ENCODE peak calls at places on chromosomes 2 and 18, in six cellular contexts. Y, W, R, S, N and D are unnamed samples.

GRCh38 chr2:136297312-136297711 is 179.4 kb upstream of the CXCR4 start:
- DNase-seq in W (no peak), R (no peak), N (no peak), Y (no peak), S (no peak), D (no peak)

GRCh38 chr2:145158051-145158586 is 638.2 kb upstream of the ZEB2 start:
- DNase-seq in Y (peak), N (peak), R (peak), S (no peak), W (peak), D (no peak)

GRCh38 chr2:17306706-17307105 is 211.5 kb downstream of the RAD51AP2 start:
- DNase-seq in N (no peak), R (no peak), Y (no peak), S (no peak), W (no peak), D (no peak)

GRCh38 chr2:141021109-141021508 is 1109.7 kb downstream of the LRP1B start:
- DNase-seq in N (no peak), W (no peak), Y (peak), S (no peak), R (peak), D (no peak)

GRCh38 chr2:43305006-43305405 is 78.6 kb upstream of the ZFP36L2 start:
- DNase-seq in R (no peak), N (no peak), Y (no peak), W (no peak), S (no peak), D (no peak)

GRCh38 chr2:55224761-55225261 is 7.3 kb downstream of the CLHC1 start:
- DNase-seq in Y (no peak), W (no peak), S (no peak), R (no peak), N (peak), D (no peak)

GRCh38 chr2:117956036-117956791 is 57.7 kb downstream of the CCDC93 start:
- DNase-seq in S (no peak), N (no peak), R (no peak), Y (no peak), W (no peak), D (no peak)

GRCh38 chr2:210287301-210287700 is 27.7 kb downstream of the MYL1 start:
- DNase-seq in N (no peak), W (no peak), R (no peak), S (no peak), Y (no peak), D (no peak)

GRCh38 chr2:1514391-1515072 is 101.3 kb downstream of the TPO start:
- DNase-seq in S (no peak), Y (no peak), W (no peak), N (no peak), R (no peak), D (no peak)

GRCh38 chr2:95526360-95527341 is 42.1 kb upstream of the TRIM43B start:
- DNase-seq in W (peak), R (no peak), S (peak), N (peak), Y (peak), D (peak)
- TF ChIP-seq CTCF in W (peak), R (peak), S (peak), N (peak), Y (peak), D (peak)

GRCh38 chr2:148622390-148622789 is 22.2 kb upstream of the EPC2 start:
- DNase-seq in N (no peak), Y (no peak), S (no peak), R (no peak), W (no peak), D (no peak)
- TF ChIP-seq CTCF in N (no peak), Y (no peak), S (no peak), R (no peak), W (no peak), D (no peak)

DNA sequence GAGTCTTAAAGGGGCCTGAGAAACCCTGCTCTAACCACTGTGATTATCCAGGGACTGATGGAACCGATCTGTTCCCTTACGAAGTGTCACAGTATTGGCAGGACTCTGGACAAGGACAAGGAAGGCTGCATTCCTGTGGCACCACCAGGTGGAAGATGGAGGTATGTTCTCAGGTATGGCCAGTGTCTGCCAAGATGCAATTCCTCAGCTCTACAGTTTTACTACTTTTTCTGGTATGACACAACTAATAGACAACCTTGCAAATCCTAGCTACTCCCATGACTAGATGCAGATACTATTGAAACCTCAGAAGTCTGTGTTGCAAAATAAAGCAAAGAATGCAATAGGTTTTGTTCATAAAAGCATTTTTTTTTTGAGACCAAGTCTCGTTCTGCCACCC is 14.6 kb downstream of the RAB31 start:
- DNase-seq in N (no peak), W (no peak), S (peak), Y (no peak), R (no peak), D (no peak)
- TF ChIP-seq CTCF in N (no peak), W (peak), S (peak), Y (no peak), R (peak), D (peak)

DNA sequence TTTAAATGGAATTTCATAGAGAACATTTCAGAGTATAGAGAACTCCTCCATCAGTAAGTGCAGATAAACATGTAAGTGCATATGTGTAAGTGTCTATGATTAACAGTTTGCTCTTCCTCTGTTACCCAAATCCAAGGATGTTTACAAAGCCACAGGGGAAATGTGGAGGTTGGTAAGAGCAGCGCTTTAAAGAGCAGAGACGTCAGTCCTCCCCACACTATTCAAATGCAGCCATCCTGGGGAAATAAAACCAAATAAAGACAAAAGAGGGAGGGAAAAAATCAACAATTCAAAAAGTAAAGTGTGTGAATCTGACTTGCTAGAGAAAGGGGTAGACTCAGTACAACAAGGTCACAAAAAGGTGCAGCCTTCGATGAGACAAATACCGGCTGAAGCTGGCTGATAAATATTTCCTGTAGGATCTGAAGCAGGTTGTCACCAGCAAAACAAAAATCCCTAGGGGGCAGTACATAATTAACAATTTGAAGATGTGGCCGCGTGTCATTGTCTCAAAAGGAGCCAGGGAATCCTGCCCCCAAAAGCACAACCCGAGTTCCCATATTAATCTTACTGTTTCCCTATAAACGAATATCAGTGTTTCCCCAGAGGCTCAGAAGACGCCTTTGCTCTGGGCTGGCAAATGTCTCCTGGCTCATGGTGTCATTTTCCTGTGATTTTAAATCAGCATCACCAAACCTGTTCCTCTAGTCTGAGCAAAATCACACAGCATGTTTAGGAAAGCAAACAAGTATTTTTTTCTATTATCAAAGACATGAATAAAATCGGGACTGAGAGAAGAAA is 216.5 kb downstream of the CDCA7 start:
- DNase-seq in S (peak), N (no peak), W (no peak), R (no peak), Y (no peak), D (peak)
- TF ChIP-seq CTCF in S (no peak), N (peak), W (peak), R (peak), Y (peak), D (no peak)

GRCh38 chr2:226794751-226795171 is 4.9 kb downstream of the IRS1 start:
- DNase-seq in S (no peak), W (no peak), N (no peak), Y (no peak), R (no peak), D (no peak)
- TF ChIP-seq CTCF in S (no peak), W (no peak), N (no peak), Y (no peak), R (no peak), D (no peak)

GRCh38 chr18:49059028-49059670 is 108.4 kb upstream of the SMAD7 start:
- DNase-seq in W (no peak), Y (no peak), S (no peak), R (no peak), N (no peak), D (no peak)
- TF ChIP-seq CTCF in W (peak), Y (peak), S (no peak), R (peak), N (peak), D (peak)

DNA sequence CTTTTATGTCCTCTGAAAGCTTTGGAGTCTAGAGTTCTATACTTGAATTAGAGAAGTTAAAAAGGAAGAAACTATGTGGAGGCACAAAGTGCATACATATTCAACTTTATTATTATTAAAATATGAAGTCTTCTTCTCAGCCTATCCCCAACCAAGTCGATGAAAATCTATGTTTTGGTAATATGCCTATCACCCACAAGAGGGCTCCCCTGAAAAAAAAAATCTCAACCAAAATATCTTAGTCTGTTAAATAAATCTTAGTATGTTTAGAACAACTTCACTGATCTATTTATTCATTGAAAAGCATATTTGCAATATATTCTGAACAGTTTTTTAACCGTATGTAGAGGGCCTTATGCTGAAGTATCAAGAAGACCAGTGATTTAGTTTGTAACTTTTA is 804.5 kb downstream of the TDRD15 start:
- DNase-seq in S (no peak), R (no peak), Y (no peak), W (no peak), N (no peak), D (no peak)
- TF ChIP-seq CTCF in S (no peak), R (no peak), Y (no peak), W (no peak), N (peak), D (no peak)

GRCh38 chr2:32455816-32456215 is 99.0 kb downstream of the BIRC6 start:
- DNase-seq in Y (no peak), S (no peak), N (no peak), R (no peak), W (no peak), D (no peak)
- TF ChIP-seq CTCF in Y (no peak), S (no peak), N (no peak), R (no peak), W (no peak), D (no peak)

GRCh38 chr2:101698419-101699190 is 1.1 kb downstream of the MAP4K4 start:
- DNase-seq in R (no peak), N (no peak), Y (no peak), W (no peak), S (no peak), D (no peak)
- TF ChIP-seq CTCF in R (no peak), N (no peak), Y (no peak), W (no peak), S (no peak), D (no peak)